ENCODE peak calls at places on chromosome 2, in nine cellular contexts. I is pancreas, K is heart right ventricle, Y is AG04450, F is Panc1, Q is Karpas-422, J is tibial nerve, H is neural progenitor cell, R is cardiac muscle cell. X is an unnamed sample.
A peak's percentile ranks its signal among the peaks of the same experiment; 100 is the strongest.

GRCh38 chr2:86443601-86444000 is 2.4 kb downstream of the KDM3A start:
- DNase-seq in I (no peak), K (no peak), Y (no peak), F (no peak), Q (no peak), J (no peak), H (no peak), R (no peak), X (no peak)

GRCh38 chr2:33214857-33215256 is 261.6 kb upstream of the RASGRP3 start:
- DNase-seq in I (no peak), K (no peak), Y (no peak), F (no peak), Q (no peak), J (no peak), H (no peak), R (no peak), X (no peak)

GRCh38 chr2:95399061-95399460 is 3.4 kb upstream of the FAHD2A start:
- DNase-seq in I (no peak), K (no peak), Y (no peak), F (no peak), Q (no peak), J (no peak), H (no peak), R (no peak), X (no peak)

GRCh38 chr2:146666336-146666735 is 1178.5 kb upstream of the ACVR2A start:
- DNase-seq in I (no peak), K (no peak), Y (no peak), F (no peak), Q (no peak), J (no peak), H (no peak), R (no peak), X (no peak)

GRCh38 chr2:46570396-46570795 is 91.0 kb downstream of the TMEM247 start:
- DNase-seq in I (no peak), K (no peak), Y (no peak), F (no peak), Q (no peak), J (no peak), H (no peak), R (no peak), X (no peak)

GRCh38 chr2:185132501-185133041 is 534.2 kb downstream of the ZNF804A start:
- DNase-seq in I (no peak), K (no peak), Y (no peak), F (no peak), Q (no peak), J (no peak), H (no peak), R (no peak), X (no peak)

GRCh38 chr2:39712953-39713352 is 47.2 kb downstream of the TMEM178A start:
- DNase-seq in I (no peak), K (no peak), Y (no peak), F (no peak), Q (no peak), J (no peak), H (no peak), R (no peak), X (no peak)

GRCh38 chr2:105873721-105874120 is 129.0 kb downstream of the NCK2 start:
- DNase-seq in I (no peak), K (no peak), Y (no peak), F (no peak), Q (no peak), J (no peak), H (peak; percentile 42), R (no peak), X (no peak)

GRCh38 chr2:41927581-41928260 is 120.1 kb upstream of the PKDCC start:
- DNase-seq in I (no peak), K (peak; percentile 41), Y (no peak), F (no peak), Q (no peak), J (no peak), H (no peak), R (no peak), X (no peak)
- H3K27ac ChIP-seq in I (no peak overlapping the region), K (peak overlapping the region; percentile 79), Y (no peak overlapping the region), F (no peak overlapping the region), Q (no peak overlapping the region), J (peak overlapping the region; percentile 40), H (no peak overlapping the region), R (no peak overlapping the region), X (no peak overlapping the region)

GRCh38 chr2:10333247-10333613 is 30.5 kb downstream of the HPCAL1 start:
- DNase-seq in I (no peak), K (no peak), Y (no peak), F (no peak), Q (no peak), J (no peak), H (no peak), R (peak; percentile 18), X (no peak)

GRCh38 chr2:10331033-10331701 is 28.5 kb downstream of the HPCAL1 start:
- DNase-seq in I (no peak), K (peak; percentile 77), Y (no peak), F (no peak), Q (no peak), J (peak; percentile 22), H (no peak), R (no peak), X (peak; percentile 69)

GRCh38 chr2:10330700-10331032 is 28.0 kb downstream of the HPCAL1 start:
- DNase-seq in I (no peak), K (no peak), Y (no peak), F (no peak), Q (no peak), J (no peak), H (no peak), R (no peak), X (no peak)

GRCh38 chr2:10332402-10333246 is 29.9 kb downstream of the HPCAL1 start:
- DNase-seq in I (no peak), K (no peak), Y (no peak), F (no peak), Q (no peak), J (no peak), H (peak; percentile 54), R (no peak), X (no peak)

DNA sequence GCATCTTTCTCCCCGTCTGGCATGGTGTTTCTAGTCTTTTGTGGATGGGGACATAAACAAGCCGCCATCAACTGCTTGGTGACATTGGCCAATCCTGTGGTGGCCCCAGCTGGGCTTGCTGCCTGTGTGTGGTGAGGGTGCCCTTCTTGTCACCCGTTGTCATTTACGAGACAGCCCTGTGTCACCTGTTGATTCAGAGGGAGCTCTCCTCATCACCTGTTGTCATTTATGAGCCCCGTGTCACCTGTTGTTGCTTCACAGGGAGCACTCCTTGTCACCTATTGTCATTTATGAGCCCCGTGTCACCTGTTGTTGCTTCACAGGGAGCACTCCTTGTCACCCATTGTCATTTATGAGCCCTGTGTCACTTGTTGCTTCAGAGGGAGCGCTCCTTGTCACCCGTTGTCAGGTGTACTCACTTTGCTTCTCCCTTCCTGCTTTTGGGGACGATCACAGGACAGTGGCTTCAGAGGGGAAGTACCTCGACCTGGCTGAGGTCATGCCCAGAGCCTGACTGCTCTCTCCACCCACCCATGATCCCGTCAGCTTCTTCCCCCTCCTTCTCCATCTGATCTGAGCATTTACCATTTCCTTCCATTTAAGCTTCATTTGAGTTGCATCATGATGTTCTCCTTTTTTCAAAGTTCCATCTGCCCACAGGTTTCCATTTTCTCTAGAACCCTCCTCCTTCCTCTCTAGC is 29.1 kb downstream of the HPCAL1 start:
- DNase-seq in I (no peak), K (no peak), Y (no peak), F (no peak), Q (no peak), J (no peak), H (no peak), R (no peak), X (peak; percentile 54)
- H3K4me3 ChIP-seq in I (no peak overlapping the region), K (no peak overlapping the region), Y (no peak overlapping the region), F (no peak overlapping the region), Q (peak overlapping the region; percentile 38), J (no peak overlapping the region), H (no peak overlapping the region), R (no peak overlapping the region), X (peak overlapping the region; percentile 80)

DNA sequence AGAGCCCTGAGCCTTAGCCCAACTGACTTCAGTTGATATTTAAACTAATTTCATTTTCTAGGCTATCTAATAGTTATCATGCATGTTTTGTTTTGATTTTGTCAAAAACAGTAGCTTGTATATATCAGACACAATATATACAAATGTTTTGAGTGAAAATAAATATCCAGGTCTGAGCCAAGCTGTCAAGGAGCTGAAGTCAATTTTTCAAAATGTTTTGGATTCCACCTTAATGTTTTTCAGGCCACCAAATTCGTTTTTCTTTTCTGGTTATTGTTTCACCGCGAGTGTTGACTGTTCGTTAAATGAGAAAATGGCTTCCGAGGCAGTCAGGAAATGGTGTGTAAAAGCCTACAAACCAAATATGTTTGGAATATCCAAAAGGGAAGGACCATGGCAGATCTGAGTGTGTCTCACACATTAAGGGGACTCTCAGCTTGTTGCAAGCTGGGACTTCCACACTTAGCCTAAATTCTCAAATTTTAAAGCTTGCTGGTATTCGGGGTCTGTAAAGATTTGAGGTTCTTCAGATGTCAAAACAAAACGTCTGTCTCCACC is 2.8 kb downstream of the HOXD12 start:
- DNase-seq in I (no peak), K (no peak), Y (no peak), F (no peak), Q (no peak), J (no peak), H (no peak), R (no peak), X (no peak)
- H3K27me3 ChIP-seq in I (peaks cover 5% of the 10 kb centered on the region), K (peaks cover 65% of the 10 kb centered on the region), Y (peaks cover 95% of the 10 kb centered on the region), F (peaks cover 3% of the 10 kb centered on the region), Q (no peaks in the 10 kb centered on the region), J (peaks cover 100% of the 10 kb centered on the region), H (peaks cover 100% of the 10 kb centered on the region), R (peaks cover 100% of the 10 kb centered on the region), X (peaks cover 17% of the 10 kb centered on the region)

GRCh38 chr2:128455710-128456050 is 137.0 kb upstream of the HS6ST1 start:
- DNase-seq in I (no peak), K (no peak), Y (no peak), F (no peak), Q (no peak), J (no peak), H (no peak), R (no peak), X (no peak)

GRCh38 chr2:128456281-128456680 is 137.6 kb upstream of the HS6ST1 start:
- DNase-seq in I (no peak), K (no peak), Y (no peak), F (no peak), Q (no peak), J (no peak), H (no peak), R (no peak), X (no peak)

GRCh38 chr2:128458438-128458837 is 139.8 kb upstream of the HS6ST1 start:
- DNase-seq in I (no peak), K (no peak), Y (no peak), F (no peak), Q (no peak), J (no peak), H (no peak), R (no peak), X (no peak)

GRCh38 chr2:128457716-128458115 is 139.0 kb upstream of the HS6ST1 start:
- DNase-seq in I (no peak), K (no peak), Y (no peak), F (no peak), Q (no peak), J (no peak), H (no peak), R (no peak), X (no peak)

DNA sequence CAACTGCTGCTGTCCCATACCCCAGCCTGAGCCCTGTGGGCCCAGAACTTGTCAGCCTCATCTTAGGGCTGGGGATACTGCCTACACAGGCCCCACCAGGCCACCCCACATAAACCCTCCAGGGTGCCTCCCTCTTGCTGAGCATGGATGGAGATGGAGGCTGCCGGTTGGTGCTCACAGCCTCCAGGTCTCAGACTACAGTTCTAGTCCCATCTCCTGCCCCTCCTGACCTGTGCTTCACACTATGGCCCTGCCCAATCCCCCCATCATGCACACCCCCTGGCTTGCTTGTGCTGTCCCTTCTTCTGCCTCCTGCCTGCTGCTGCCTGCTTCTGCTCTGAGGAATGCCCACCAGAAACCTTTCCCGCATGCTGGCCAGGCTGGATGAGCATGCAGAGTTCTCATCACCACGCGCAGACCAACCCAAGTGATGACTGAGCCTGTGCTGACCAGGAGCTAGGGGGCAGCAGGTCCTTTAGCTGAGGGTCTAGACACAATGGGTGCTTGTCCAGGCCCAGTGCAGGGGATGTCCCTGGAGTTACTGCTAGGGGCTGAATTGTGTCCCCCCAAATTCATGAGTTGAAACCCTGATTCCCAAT is 138.4 kb upstream of the HS6ST1 start:
- DNase-seq in I (no peak), K (no peak), Y (no peak), F (no peak), Q (no peak), J (no peak), H (no peak), R (no peak), X (no peak)
- H3K27ac ChIP-seq in I (peak overlapping the region; percentile 64), K (no peak overlapping the region), Y (no peak overlapping the region), F (no peak overlapping the region), Q (no peak overlapping the region), J (no peak overlapping the region), H (no peak overlapping the region), R (no peak overlapping the region), X (no peak overlapping the region)

X was measured in naive thymus-derived CD4-positive, alpha-beta T cell.